ENCODE peak calls at places on chromosomes 16 and 17, in six cellular contexts. X is neural progenitor cell, N is mesendoderm, W is heart left ventricle, S is choroid plexus epithelial cell, G is colonic mucosa. F is an unnamed sample.

GRCh38 chr17:50062323-50063243 is 6.7 kb downstream of the ITGA3 start:
- DNase-seq in X (no peak), N (no peak), W (peak; percentile 86), S (peak; percentile 66), G (peak; percentile 90), F (no peak)

GRCh38 chr17:67027031-67027628 is 17.2 kb upstream of the CACNG1 start:
- DNase-seq in X (no peak), N (no peak), W (peak; percentile 42), S (peak; percentile 6), G (no peak), F (no peak)

GRCh38 chr17:20184191-20184590 is 175.0 kb downstream of the SPECC1 start:
- DNase-seq in X (no peak), N (peak; percentile 19), W (no peak), S (no peak), G (no peak), F (no peak)

GRCh38 chr16:78249056-78249455 is 149.6 kb downstream of the WWOX start:
- DNase-seq in X (peak; percentile 73), N (peak; percentile 65), W (no peak), S (no peak), G (no peak), F (no peak)

GRCh38 chr16:24180451-24180850 is 75.7 kb upstream of the CACNG3 start:
- DNase-seq in X (no peak), N (no peak), W (no peak), S (no peak), G (no peak), F (no peak)

GRCh38 chr16:84652565-84652964 is 4.3 kb downstream of the KLHL36 start:
- DNase-seq in X (no peak), N (no peak), W (no peak), S (no peak), G (no peak), F (peak; percentile 6)

GRCh38 chr17:64200080-64201042 is 62.7 kb downstream of the TEX2 start:
- DNase-seq in X (no peak), N (peak; percentile 15), W (no peak), S (peak; percentile 49), G (no peak), F (no peak)

GRCh38 chr17:77535892-77536291 is 395.1 kb downstream of the SEC14L1 start:
- DNase-seq in X (no peak), N (no peak), W (no peak), S (no peak), G (no peak), F (no peak)

GRCh38 chr17:10061131-10061581 is 137.2 kb downstream of the GAS7 start:
- DNase-seq in X (no peak), N (no peak), W (no peak), S (no peak), G (no peak), F (no peak)

GRCh38 chr16:50627419-50627818 is 53.7 kb downstream of the SNX20 start:
- DNase-seq in X (peak; percentile 58), N (peak; percentile 44), W (peak; percentile 52), S (peak; percentile 28), G (peak; percentile 35), F (peak; percentile 5)

GRCh38 chr17:8126306-8127066 is 2.6 kb upstream of the HES7 start:
- DNase-seq in X (peak; percentile 81), N (peak; percentile 45), W (peak; percentile 49), S (peak; percentile 62), G (peak; percentile 67), F (peak; percentile 41)

GRCh38 chr17:9842057-9842758 is 16.5 kb downstream of the GLP2R start:
- DNase-seq in X (no peak), N (no peak), W (peak; percentile 44), S (peak; percentile 85), G (peak; percentile 35), F (no peak)

GRCh38 chr17:72775237-72775636 is 317.3 kb downstream of the SLC39A11 start:
- DNase-seq in X (no peak), N (no peak), W (no peak), S (no peak), G (no peak), F (no peak)

GRCh38 chr17:77786740-77787505 is 171.6 kb upstream of the TNRC6C start:
- DNase-seq in X (peak; percentile 42), N (peak; percentile 23), W (no peak), S (no peak), G (no peak), F (no peak)

GRCh38 chr17:77808663-77809425 is 149.7 kb upstream of the TNRC6C start:
- DNase-seq in X (no peak), N (no peak), W (no peak), S (no peak), G (no peak), F (no peak)

DNA sequence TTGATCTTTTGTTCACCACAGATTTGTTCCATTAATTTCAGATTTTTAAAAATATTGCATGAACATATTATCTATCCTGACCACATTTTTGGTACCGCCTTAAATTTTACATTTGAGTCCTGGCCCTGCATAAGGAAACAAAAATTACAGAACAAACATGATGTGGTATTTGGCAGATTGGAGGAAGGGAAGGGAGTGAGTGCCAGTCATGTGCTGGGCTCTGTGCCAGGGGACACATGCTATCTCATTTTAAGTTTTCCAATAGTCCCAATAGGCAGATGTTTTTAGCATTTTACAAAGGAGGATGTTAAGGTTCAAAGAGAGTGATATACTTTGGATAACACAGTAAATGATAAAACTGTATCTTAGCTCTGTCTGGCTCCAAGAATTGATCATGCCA is 185.1 kb downstream of the CDK5R1 start:
- DNase-seq in X (no peak), N (no peak), W (peak; percentile 47), S (no peak), G (peak; percentile 39), F (no peak)
- H3K4me3 ChIP-seq in X (no peak overlapping the region), N (no peak overlapping the region), W (no peak overlapping the region), S (no peak overlapping the region), G (no peak overlapping the region), F (no peak overlapping the region)

DNA sequence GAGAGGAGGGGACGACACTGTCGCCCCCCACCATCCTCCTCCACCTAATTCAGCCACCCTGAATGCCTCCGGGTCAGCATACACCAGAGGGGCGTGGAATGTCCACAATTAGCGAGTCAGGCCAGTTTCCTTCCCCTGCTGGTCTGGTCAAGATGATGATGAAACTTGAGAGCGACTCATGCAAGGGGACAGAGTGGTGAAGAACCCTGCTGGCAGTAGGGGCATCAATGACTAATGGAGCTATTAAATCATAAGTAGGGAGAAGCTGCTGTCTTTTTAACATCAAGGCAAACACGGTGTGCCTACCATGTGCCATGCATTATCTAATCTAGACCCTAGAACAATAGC is 7.2 kb downstream of the SPACA3 start:
- DNase-seq in X (no peak), N (peak; percentile 74), W (no peak), S (peak; percentile 30), G (no peak), F (no peak)
- H3K4me3 ChIP-seq in X (no peak overlapping the region), N (no peak overlapping the region), W (no peak overlapping the region), S (no peak overlapping the region), G (no peak overlapping the region), F (no peak overlapping the region)

GRCh38 chr16:12536412-12536746 is 267.3 kb downstream of the CPPED1 start:
- DNase-seq in X (no peak), N (no peak), W (no peak), S (no peak), G (no peak), F (no peak)
- H3K4me3 ChIP-seq in X (no peak overlapping the region), N (no peak overlapping the region), W (no peak overlapping the region), S (no peak overlapping the region), G (no peak overlapping the region), F (no peak overlapping the region)

DNA sequence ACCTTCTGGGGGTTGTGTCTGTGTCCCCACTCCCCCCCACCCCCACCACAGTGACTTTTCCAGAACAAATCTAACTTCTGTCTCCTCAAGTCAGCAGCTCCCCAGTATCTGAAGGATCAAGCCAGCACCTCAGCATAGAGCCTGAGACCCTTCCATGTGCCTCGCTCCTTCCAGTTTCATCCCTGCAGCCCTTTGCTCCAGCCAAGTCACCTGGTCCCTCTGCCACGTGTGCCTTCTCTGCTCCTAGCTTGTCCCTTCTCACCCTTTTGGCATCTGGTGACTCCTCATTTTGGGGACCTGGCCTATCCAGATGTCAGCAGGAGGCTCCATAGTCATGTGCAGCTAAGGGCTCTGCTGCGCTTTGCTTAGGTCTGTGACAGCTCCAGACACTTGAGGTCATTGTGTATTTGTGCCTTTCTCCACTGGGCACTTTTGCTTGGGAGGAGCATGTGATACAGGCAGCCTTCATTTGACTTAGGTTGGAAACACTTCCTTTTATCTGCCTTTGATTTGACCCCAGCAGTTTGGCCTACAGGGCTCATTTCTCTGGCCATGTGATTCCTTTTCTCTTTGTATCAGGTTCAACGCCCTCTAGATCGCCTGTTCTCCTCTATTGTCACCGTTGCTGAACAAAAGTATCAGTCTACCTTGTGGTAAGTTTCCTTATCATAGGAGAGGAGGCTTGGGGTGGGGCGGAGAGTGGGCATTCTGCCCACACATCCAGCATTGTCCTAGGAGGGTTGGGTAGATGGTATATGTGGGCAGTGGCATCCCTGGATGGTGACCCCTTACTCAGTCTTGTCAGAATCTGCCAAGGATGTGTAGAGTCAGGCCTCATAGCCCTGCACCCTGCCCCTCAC is 7.1 kb upstream of the NFATC3 start:
- DNase-seq in X (no peak), N (no peak), W (no peak), S (no peak), G (no peak), F (no peak)
- H3K4me3 ChIP-seq in X (no peak overlapping the region), N (no peak overlapping the region), W (no peak overlapping the region), S (no peak overlapping the region), G (no peak overlapping the region), F (no peak overlapping the region)

DNA sequence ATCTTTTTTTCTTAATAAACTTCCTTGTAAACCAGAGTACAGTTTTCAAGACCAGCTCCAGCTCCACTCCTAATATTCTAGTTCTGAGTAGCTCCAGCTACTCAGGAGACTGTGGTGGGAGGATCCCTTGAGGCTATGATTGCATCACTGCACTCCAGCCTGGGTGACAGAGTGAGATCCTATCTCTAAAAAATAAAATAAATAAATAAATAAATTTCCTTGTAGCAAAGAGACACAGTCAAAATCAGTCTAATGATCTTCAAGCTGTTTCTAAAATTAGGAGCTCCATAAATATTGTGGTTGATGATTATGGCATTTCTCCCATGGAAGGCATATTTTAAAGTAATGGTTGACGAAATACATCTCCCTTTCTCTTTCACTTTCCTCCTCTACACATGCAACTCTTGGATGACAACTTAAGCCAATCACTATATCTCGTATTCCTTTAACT is 42.3 kb upstream of the TAOK1 start:
- DNase-seq in X (no peak), N (no peak), W (no peak), S (peak; percentile 62), G (no peak), F (no peak)
- H3K4me3 ChIP-seq in X (no peak overlapping the region), N (no peak overlapping the region), W (no peak overlapping the region), S (peak overlapping the region; percentile 20), G (no peak overlapping the region), F (no peak overlapping the region)

GRCh38 chr16:66846266-66846665 is 2.1 kb downstream of the CA7 start:
- DNase-seq in X (no peak), N (no peak), W (no peak), S (no peak), G (no peak), F (no peak)

GRCh38 chr16:66849021-66849420 is 4.8 kb downstream of the CA7 start:
- DNase-seq in X (no peak), N (no peak), W (no peak), S (no peak), G (no peak), F (no peak)

GRCh38 chr16:66846831-66847230 is 2.6 kb downstream of the CA7 start:
- DNase-seq in X (no peak), N (no peak), W (no peak), S (no peak), G (no peak), F (no peak)

GRCh38 chr16:66848172-66848571 is 4.0 kb downstream of the CA7 start:
- DNase-seq in X (no peak), N (no peak), W (no peak), S (no peak), G (no peak), F (no peak)

GRCh38 chr16:66847533-66848057 is 3.4 kb downstream of the CA7 start:
- DNase-seq in X (no peak), N (no peak), W (no peak), S (no peak), G (no peak), F (no peak)
- H3K4me3 ChIP-seq in X (no peak overlapping the region), N (no peak overlapping the region), W (no peak overlapping the region), S (no peak overlapping the region), G (no peak overlapping the region), F (no peak overlapping the region)